ENCODE peak calls at places on chromosomes 7 and 10, in eight cellular contexts. L is body of pancreas, P is A549, Y is cardiac muscle cell, A is PC-3, B is neural progenitor cell, I is AG04450, V is left ventricle myocardium inferior. C is an unnamed sample.

GRCh38 chr7:138979988-138980574 is 1.1 kb downstream of the KIAA1549 start:
- DNase-seq in L (no peak), V (no peak), B (peak), P (no peak), I (no peak), A (peak), Y (peak), C (peak)

GRCh38 chr7:371779-372545 is 82.0 kb downstream of the FOXL3 start:
- DNase-seq in B (no peak), I (no peak), L (peak), P (no peak), Y (no peak), A (no peak), V (peak), C (no peak)

GRCh38 chr7:153910604-153911003 is 141.6 kb upstream of the DPP6 start:
- DNase-seq in B (no peak), A (no peak), P (no peak), L (no peak), I (no peak), Y (no peak), V (no peak), C (no peak)

GRCh38 chr7:116871061-116871700 is 8.8 kb downstream of the CAPZA2 start:
- DNase-seq in A (no peak), P (no peak), V (no peak), B (no peak), L (no peak), Y (no peak), I (no peak), C (no peak)

GRCh38 chr10:5818894-5819293 is 5.7 kb upstream of the GDI2 start:
- DNase-seq in I (no peak), Y (no peak), V (no peak), A (no peak), L (no peak), B (no peak), P (no peak), C (no peak)

GRCh38 chr7:46625032-46625431 is 704.0 kb upstream of the IGFBP3 start:
- DNase-seq in A (no peak), B (peak), Y (no peak), L (no peak), I (no peak), P (no peak), V (no peak), C (no peak)

GRCh38 chr10:116477989-116478615 is 50.5 kb downstream of the PNLIPRP3 start:
- DNase-seq in A (no peak), V (no peak), P (no peak), L (no peak), B (no peak), Y (no peak), I (no peak), C (no peak)

GRCh38 chr7:93150200-93150835 is 2.1 kb upstream of the SAMD9L start:
- DNase-seq in P (no peak), I (peak), A (peak), V (no peak), L (no peak), B (no peak), Y (no peak), C (peak)

GRCh38 chr10:18238875-18239485 is 98.8 kb downstream of the CACNB2 start:
- DNase-seq in P (peak), Y (peak), V (no peak), L (no peak), A (peak), I (peak), B (peak), C (peak)

GRCh38 chr7:92767427-92767826 is 68.9 kb downstream of the CDK6 start:
- DNase-seq in L (no peak), V (no peak), A (peak), P (no peak), I (no peak), B (no peak), Y (peak), C (peak)

GRCh38 chr10:9331583-9332008 is 1277.1 kb downstream of the GATA3 start:
- DNase-seq in V (no peak), P (peak), Y (peak), B (peak), L (no peak), I (peak), A (peak), C (peak)

GRCh38 chr7:93575555-93576397 is 1.3 kb upstream of the CALCR start:
- DNase-seq in V (no peak), A (no peak), L (no peak), Y (no peak), P (peak), I (no peak), B (peak), C (no peak)

GRCh38 chr10:49666054-49666453 is 13.4 kb upstream of the C10orf53 start:
- DNase-seq in I (no peak), V (no peak), B (no peak), P (no peak), L (no peak), Y (no peak), A (no peak), C (no peak)

GRCh38 chr10:112022196-112022595 is 161.4 kb downstream of the GPAM start:
- DNase-seq in V (no peak), P (no peak), Y (no peak), B (no peak), A (no peak), I (no peak), L (no peak), C (no peak)

GRCh38 chr10:62541811-62542210 is 167.6 kb downstream of the ZNF365 start:
- DNase-seq in B (no peak), I (no peak), P (no peak), A (no peak), L (no peak), V (peak), Y (no peak), C (no peak)

GRCh38 chr10:133042061-133042460 is 45.7 kb upstream of the ADGRA1 start:
- DNase-seq in B (no peak), A (no peak), V (no peak), L (no peak), P (no peak), Y (no peak), I (no peak), C (no peak)

GRCh38 chr7:139714163-139714901 is 63.5 kb downstream of the HIPK2 start:
- DNase-seq in V (peak), A (no peak), Y (no peak), P (no peak), L (no peak), I (no peak), B (peak), C (no peak)

GRCh38 chr10:127570036-127570435 is 20.9 kb downstream of the NPS start:
- DNase-seq in A (no peak), L (no peak), B (no peak), V (no peak), Y (no peak), I (no peak), P (no peak), C (peak)

GRCh38 chr10:123044391-123044790 is 35.6 kb downstream of the ACADSB start:
- DNase-seq in I (no peak), L (no peak), Y (peak), P (no peak), V (no peak), B (no peak), A (peak), C (peak)

GRCh38 chr7:70600993-70601392 is 531.0 kb upstream of the GALNT17 start:
- DNase-seq in Y (no peak), B (no peak), A (no peak), V (no peak), L (no peak), P (no peak), I (no peak), C (no peak)

GRCh38 chr7:44634839-44635591 is 28.6 kb downstream of the OGDH start:
- DNase-seq in Y (peak), I (no peak), A (no peak), P (no peak), V (peak), L (peak), B (no peak), C (no peak)

GRCh38 chr10:85916999-85917573 is 449.5 kb downstream of the GRID1 start:
- DNase-seq in I (no peak), L (peak), V (no peak), A (no peak), P (no peak), B (no peak), Y (no peak), C (no peak)

GRCh38 chr7:39735903-39736302 is 112.5 kb downstream of the RALA start:
- DNase-seq in B (no peak), V (no peak), L (no peak), I (no peak), A (no peak), P (no peak), Y (peak), C (no peak)

GRCh38 chr10:49272251-49273081 is 26.5 kb upstream of the C10orf71 start:
- DNase-seq in I (no peak), Y (peak), B (no peak), L (no peak), V (peak), P (no peak), A (no peak), C (no peak)

GRCh38 chr7:31408120-31408729 is 67.7 kb upstream of the NEUROD6 start:
- DNase-seq in L (no peak), V (no peak), I (no peak), P (peak), Y (peak), B (no peak), A (peak), C (peak)

GRCh38 chr7:44540592-44541027 is 520 bp downstream of the NPC1L1 start:
- DNase-seq in Y (no peak), V (no peak), P (no peak), L (no peak), B (no peak), A (no peak), I (no peak), C (no peak)

GRCh38 chr10:4246881-4247358 is 461.9 kb upstream of the KLF6 start:
- DNase-seq in V (no peak), B (no peak), Y (peak), P (no peak), I (peak), A (peak), L (no peak), C (peak)

GRCh38 chr7:95840953-95841950 is 68.9 kb downstream of the DYNC1I1 start:
- DNase-seq in A (peak), Y (no peak), P (peak), I (no peak), B (peak), V (no peak), L (no peak), C (no peak)

GRCh38 chr10:29039659-29040309 is 249.1 kb upstream of the LYZL1 start:
- DNase-seq in B (no peak), V (no peak), Y (peak), A (peak), I (peak), L (no peak), P (no peak), C (peak)

GRCh38 chr10:109282510-109282909 is 640.8 kb downstream of the XPNPEP1 start:
- DNase-seq in L (no peak), I (peak), V (no peak), P (no peak), Y (no peak), A (peak), B (no peak), C (no peak)
- H3K27ac ChIP-seq in L (no peak), I (no peak), V (no peak), P (no peak), Y (no peak), A (no peak), B (no peak), C (no peak)

DNA sequence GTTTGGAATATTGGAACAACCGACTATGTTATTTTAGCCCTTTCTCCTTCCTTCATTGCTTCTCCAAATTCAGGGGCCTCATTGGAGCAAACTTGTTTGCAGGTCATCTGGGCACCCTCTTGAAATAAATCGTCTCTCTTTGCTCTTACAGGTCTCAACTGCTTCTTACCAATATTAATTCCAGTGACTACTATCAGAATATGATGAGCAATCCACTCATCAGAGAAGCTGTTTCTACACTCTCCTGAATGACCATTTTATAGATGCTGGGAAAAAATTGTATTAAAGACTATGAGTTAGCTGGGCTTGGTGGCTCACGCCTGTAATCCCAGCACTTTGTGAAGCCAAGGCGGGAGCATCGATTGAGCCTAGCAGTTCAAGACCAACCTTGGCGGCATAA is 12.5 kb upstream of the HNRNPF start:
- DNase-seq in I (no peak), B (no peak), A (no peak), V (no peak), Y (peak), P (no peak), L (no peak), C (no peak)
- H3K27ac ChIP-seq in I (no peak), B (no peak), A (no peak), V (peak), Y (no peak), P (peak), L (no peak), C (peak)

DNA sequence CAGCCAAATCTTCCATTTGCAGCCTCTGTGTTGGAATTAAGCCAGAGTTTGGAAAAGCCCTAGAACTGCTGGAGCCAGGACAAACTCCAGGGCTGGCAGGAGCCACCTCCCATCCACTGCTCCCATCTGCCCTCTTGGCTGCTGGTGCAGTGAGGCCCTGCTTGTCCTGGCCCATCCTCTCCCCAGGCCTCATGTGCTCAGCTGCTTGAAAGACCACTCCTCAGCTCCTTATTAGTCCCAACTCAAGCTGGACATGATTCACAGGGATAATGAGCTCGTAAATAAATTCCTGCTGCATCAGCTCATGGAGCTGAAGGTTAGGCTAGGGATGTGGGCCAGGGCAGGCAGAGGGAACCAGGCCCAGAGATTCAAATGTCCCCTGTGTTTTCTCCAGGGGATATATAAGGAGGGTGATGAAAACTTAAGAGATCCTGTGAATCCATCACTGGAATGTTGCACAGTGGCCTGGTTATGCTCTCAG is 282.8 kb downstream of the RPS24 start:
- DNase-seq in A (peak), L (no peak), Y (peak), I (no peak), V (no peak), P (no peak), B (no peak), C (no peak)
- H3K27ac ChIP-seq in A (no peak), L (no peak), Y (no peak), I (no peak), V (peak), P (no peak), B (no peak), C (no peak)

GRCh38 chr10:110118891-110119621 is 88.3 kb upstream of the MXI1 start:
- DNase-seq in I (no peak), P (no peak), A (no peak), V (no peak), L (no peak), Y (no peak), B (no peak), C (no peak)
- H3K27ac ChIP-seq in I (no peak), P (no peak), A (no peak), V (peak), L (no peak), Y (peak), B (no peak), C (no peak)

GRCh38 chr10:43868362-43868672 is 219.6 kb upstream of the ZNF32 start:
- DNase-seq in A (no peak), V (no peak), Y (no peak), I (no peak), B (no peak), L (no peak), P (no peak), C (no peak)

GRCh38 chr10:43869669-43870322 is 221.1 kb upstream of the ZNF32 start:
- DNase-seq in A (no peak), P (no peak), V (no peak), Y (no peak), I (no peak), L (no peak), B (no peak), C (no peak)

GRCh38 chr10:43867113-43867512 is 218.4 kb upstream of the ZNF32 start:
- DNase-seq in Y (no peak), A (no peak), B (no peak), V (no peak), P (no peak), L (no peak), I (no peak), C (no peak)

GRCh38 chr10:43867667-43868361 is 219.1 kb upstream of the ZNF32 start:
- DNase-seq in B (no peak), I (no peak), L (no peak), P (peak), Y (peak), V (no peak), A (peak), C (no peak)

DNA sequence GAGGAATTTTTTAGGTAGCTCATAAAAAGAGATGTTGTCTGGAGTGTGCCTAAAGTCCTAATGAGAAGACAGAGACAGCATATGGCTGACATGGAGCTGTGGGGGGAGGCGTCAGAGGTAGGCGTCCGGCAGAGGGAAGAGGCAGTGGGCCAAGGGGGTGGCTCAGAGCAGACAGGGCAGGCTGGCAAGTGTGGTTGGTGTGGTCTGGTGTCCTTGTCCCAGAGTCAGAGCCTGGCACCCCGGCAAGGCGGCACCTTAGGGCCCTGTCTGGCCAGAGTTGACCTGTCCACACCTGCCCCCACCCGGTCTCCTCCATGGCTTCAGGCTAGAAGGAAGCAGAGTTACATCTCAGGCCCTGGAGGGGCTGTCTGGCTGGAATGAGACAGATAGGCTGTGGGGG is 220.3 kb upstream of the ZNF32 start:
- DNase-seq in A (no peak), I (no peak), B (no peak), L (no peak), P (no peak), V (no peak), Y (no peak), C (no peak)
- H3K27ac ChIP-seq in A (no peak), I (no peak), B (no peak), L (no peak), P (no peak), V (peak), Y (no peak), C (no peak)

DNA sequence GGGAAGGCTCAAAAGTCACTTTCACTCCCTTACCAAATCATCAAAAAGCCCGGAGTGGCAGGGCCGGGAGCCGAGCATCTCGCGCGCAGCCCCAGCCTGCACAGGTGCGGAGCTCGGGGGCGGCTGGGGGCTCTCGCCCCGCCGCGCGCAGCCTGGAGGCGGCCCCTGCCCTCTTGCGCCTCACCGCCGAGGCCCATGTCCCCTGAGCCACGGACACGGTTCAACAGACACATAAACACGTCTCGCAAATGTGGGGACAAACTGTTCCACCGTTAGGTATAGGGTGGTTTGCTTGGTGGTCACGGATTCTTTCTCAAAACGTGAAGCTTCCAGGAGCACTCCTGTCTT is 701 bp downstream of the GSAP start:
- DNase-seq in Y (no peak), I (no peak), V (no peak), P (no peak), L (peak), B (peak), A (no peak), C (no peak)
- H3K27ac ChIP-seq in Y (no peak), I (no peak), V (peak), P (peak), L (peak), B (no peak), A (peak), C (peak)

GRCh38 chr7:27367930-27368549 is 125.4 kb downstream of the EVX1 start:
- DNase-seq in I (no peak), A (no peak), L (no peak), V (no peak), P (no peak), B (no peak), Y (no peak), C (no peak)

GRCh38 chr7:27362026-27362425 is 119.4 kb downstream of the EVX1 start:
- DNase-seq in L (no peak), P (no peak), Y (no peak), I (no peak), V (no peak), B (no peak), A (no peak), C (no peak)

GRCh38 chr7:27367179-27367929 is 124.8 kb downstream of the EVX1 start:
- DNase-seq in Y (no peak), A (no peak), L (no peak), P (no peak), I (no peak), B (no peak), V (no peak), C (no peak)

GRCh38 chr7:27361522-27361921 is 118.9 kb downstream of the EVX1 start:
- DNase-seq in V (no peak), I (no peak), L (no peak), B (no peak), A (no peak), P (no peak), Y (no peak), C (no peak)

DNA sequence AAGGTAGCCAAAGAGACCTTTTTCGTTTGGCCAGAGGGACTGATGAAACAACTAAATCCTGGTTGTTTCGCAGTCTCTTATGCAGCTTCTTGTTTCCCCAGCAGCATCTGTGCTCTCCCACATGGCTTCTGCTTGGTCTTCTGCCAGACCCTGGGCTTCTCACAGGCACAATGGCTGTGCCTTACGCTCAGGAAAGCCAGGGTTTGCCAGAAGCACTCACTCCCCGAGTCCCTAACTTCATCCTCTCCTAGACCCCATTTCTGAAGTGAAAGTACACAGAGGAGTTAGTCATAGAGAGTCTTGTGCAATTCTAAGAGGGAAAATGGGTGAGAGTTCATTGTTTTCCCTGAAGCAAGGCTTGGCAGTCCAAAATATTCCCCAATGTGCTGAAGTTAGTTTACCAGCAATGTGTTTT is 121.7 kb downstream of the EVX1 start:
- DNase-seq in Y (peak), I (peak), P (no peak), A (peak), L (peak), V (peak), B (no peak), C (peak)
- H3K27ac ChIP-seq in Y (no peak), I (no peak), P (peak), A (peak), L (no peak), V (peak), B (no peak), C (no peak)

GRCh38 chr10:44281089-44281613 is 103.7 kb downstream of the CXCL12 start:
- DNase-seq in Y (no peak), L (no peak), A (no peak), P (no peak), B (no peak), V (peak), I (no peak), C (no peak)
- H3K27ac ChIP-seq in Y (no peak), L (no peak), A (no peak), P (no peak), B (no peak), V (peak), I (no peak), C (no peak)

GRCh38 chr7:106153891-106154449 is 41.9 kb upstream of the SYPL1 start:
- DNase-seq in B (peak), A (peak), L (peak), V (peak), I (peak), Y (peak), P (peak), C (peak)
- H3K27ac ChIP-seq in B (no peak), A (no peak), L (no peak), V (no peak), I (no peak), Y (no peak), P (no peak), C (no peak)

C was measured in mammary epithelial cell.